ENCODE peak calls at places on chromosomes 6 and 20, in six cellular contexts. J is GM23248, W is heart left ventricle, I is WERI-Rb-1, L is tibial artery, T is transverse colon. Z is an unnamed sample.

GRCh38 chr6:106540907-106541306 is 88.4 kb downstream of the RTN4IP1 start:
- DNase-seq in J (peak; percentile 17), W (no peak), I (no peak), L (no peak), T (no peak), Z (no peak)

GRCh38 chr20:31517373-31517772 is 3.1 kb downstream of the HM13 start:
- DNase-seq in J (peak; percentile 89), W (peak; percentile 38), I (peak; percentile 78), L (peak; percentile 63), T (peak; percentile 40), Z (no peak)

GRCh38 chr6:41474213-41474933 is 71.8 kb upstream of the FOXP4 start:
- DNase-seq in J (no peak), W (no peak), I (no peak), L (no peak), T (no peak), Z (no peak)

GRCh38 chr6:143400258-143401059 is 50.0 kb downstream of the ADAT2 start:
- DNase-seq in J (no peak), W (no peak), I (no peak), L (peak; percentile 47), T (peak; percentile 23), Z (no peak)

GRCh38 chr20:38724603-38725457 is 544 bp downstream of the SLC32A1 start:
- DNase-seq in J (no peak), W (no peak), I (peak; percentile 28), L (no peak), T (no peak), Z (no peak)

GRCh38 chr20:11271319-11271718 is 597.5 kb upstream of the JAG1 start:
- DNase-seq in J (no peak), W (peak; percentile 21), I (peak; percentile 79), L (no peak), T (no peak), Z (no peak)

GRCh38 chr6:81819767-81820166 is 67.3 kb upstream of the TENT5A start:
- DNase-seq in J (no peak), W (no peak), I (no peak), L (no peak), T (no peak), Z (no peak)

GRCh38 chr20:59560588-59561227 is 43.6 kb upstream of the PHACTR3 start:
- DNase-seq in J (peak; percentile 67), W (no peak), I (no peak), L (no peak), T (no peak), Z (no peak)

GRCh38 chr6:18216411-18216810 is 47.9 kb downstream of the DEK start:
- DNase-seq in J (peak; percentile 43), W (no peak), I (no peak), L (no peak), T (no peak), Z (no peak)

GRCh38 chr6:82143041-82143481 is 104.5 kb downstream of the IBTK start:
- DNase-seq in J (peak; percentile 90), W (peak; percentile 50), I (no peak), L (no peak), T (no peak), Z (no peak)

GRCh38 chr6:89828988-89829590 is 591 bp upstream of the CASP8AP2 start:
- DNase-seq in J (peak; percentile 54), W (no peak), I (peak; percentile 15), L (no peak), T (peak; percentile 22), Z (no peak)

GRCh38 chr6:28737750-28738395 is 185.9 kb downstream of the TRIM27 start:
- DNase-seq in J (no peak), W (no peak), I (no peak), L (no peak), T (no peak), Z (no peak)

GRCh38 chr6:35084511-35085203 is 56.5 kb downstream of the TCP11 start:
- DNase-seq in J (no peak), W (no peak), I (no peak), L (peak; percentile 14), T (no peak), Z (no peak)

GRCh38 chr6:118859517-118860064 is 34.4 kb upstream of the ASF1A start:
- DNase-seq in J (no peak), W (no peak), I (no peak), L (no peak), T (no peak), Z (no peak)

GRCh38 chr6:133101790-133102189 is 139.4 kb upstream of the EYA4 start:
- DNase-seq in J (no peak), W (no peak), I (no peak), L (no peak), T (no peak), Z (no peak)

GRCh38 chr6:109315331-109316129 is 66.7 kb downstream of the CD164 start:
- DNase-seq in J (no peak), W (no peak), I (peak; percentile 18), L (no peak), T (no peak), Z (no peak)

GRCh38 chr6:5506149-5506548 is 244.8 kb downstream of the FARS2 start:
- DNase-seq in J (no peak), W (no peak), I (no peak), L (no peak), T (no peak), Z (no peak)
- H3K27ac ChIP-seq in J (no peak overlapping the region), W (no peak overlapping the region), I (no peak overlapping the region), L (no peak overlapping the region), T (no peak overlapping the region), Z (no peak overlapping the region)

GRCh38 chr6:141562801-141563763 is 569.6 kb upstream of the GJE1 start:
- DNase-seq in J (peak; percentile 87), W (peak; percentile 71), I (peak; percentile 31), L (peak; percentile 43), T (peak; percentile 49), Z (no peak)
- H3K4me3 ChIP-seq in J (peak overlapping the region; percentile 52), W (peak overlapping the region; percentile 41), I (no peak overlapping the region), L (peak overlapping the region; percentile 26), T (no peak overlapping the region), Z (peak overlapping the region; percentile 14)

DNA sequence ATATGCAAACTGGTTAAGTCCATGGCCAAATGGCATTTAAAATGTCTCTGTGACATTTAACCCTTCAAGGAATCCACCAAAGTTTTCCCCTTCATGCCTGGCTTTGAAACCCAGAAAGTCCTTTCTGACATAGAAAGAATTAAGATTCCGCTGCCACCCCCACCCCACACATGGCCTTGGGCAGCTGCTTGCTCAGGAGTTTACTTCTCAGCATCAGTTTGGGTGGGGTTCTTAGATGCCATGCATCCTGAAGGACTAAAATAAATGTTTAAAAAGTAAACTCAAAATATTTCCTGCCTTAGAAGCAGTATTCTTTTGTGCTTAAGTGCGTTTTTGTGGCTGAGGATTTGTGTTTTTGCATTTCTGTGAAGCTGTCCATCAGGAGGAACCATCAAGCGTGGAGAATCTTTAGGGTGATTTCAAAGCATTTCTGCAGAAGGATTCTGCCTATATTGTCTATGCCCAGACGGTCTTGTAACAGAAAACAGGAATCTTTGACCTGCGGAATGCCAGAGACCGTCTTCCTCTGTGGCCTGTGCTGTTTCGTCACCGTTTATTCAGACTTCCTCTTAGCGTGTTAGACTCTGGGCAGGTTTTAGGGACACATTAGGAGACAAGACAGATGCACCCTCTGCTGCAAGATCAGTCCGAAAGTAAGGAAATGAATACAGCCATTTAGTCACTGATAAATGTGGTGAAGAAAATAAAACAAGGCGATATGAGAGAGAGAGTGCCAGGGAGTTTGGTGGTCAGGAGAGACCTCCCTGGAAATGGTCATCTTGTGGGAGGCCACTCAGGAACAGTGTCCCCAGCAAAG is 6.2 kb downstream of the DUSP22 start:
- DNase-seq in J (no peak), W (no peak), I (no peak), L (peak; percentile 56), T (no peak), Z (no peak)
- H3K9me3 ChIP-seq in J (no peaks in the 10 kb centered on the region), W (no peaks in the 10 kb centered on the region), I (no peaks in the 10 kb centered on the region), L (no peaks in the 10 kb centered on the region), T (no peaks in the 10 kb centered on the region), Z (no peaks in the 10 kb centered on the region)

GRCh38 chr20:5731753-5732366 is 18.3 kb upstream of the SHLD1 start:
- DNase-seq in J (no peak), W (peak; percentile 41), I (no peak), L (no peak), T (no peak), Z (no peak)

GRCh38 chr20:5729348-5729747 is 20.9 kb upstream of the SHLD1 start:
- DNase-seq in J (no peak), W (no peak), I (no peak), L (no peak), T (no peak), Z (no peak)

GRCh38 chr20:5727018-5727515 is 23.1 kb upstream of the SHLD1 start:
- DNase-seq in J (no peak), W (no peak), I (no peak), L (no peak), T (no peak), Z (no peak)

GRCh38 chr20:5734559-5735137 is 15.6 kb upstream of the SHLD1 start:
- DNase-seq in J (no peak), W (no peak), I (no peak), L (no peak), T (no peak), Z (no peak)

GRCh38 chr20:5730131-5730530 is 20.1 kb upstream of the SHLD1 start:
- DNase-seq in J (no peak), W (no peak), I (no peak), L (no peak), T (no peak), Z (no peak)
- H3K27ac ChIP-seq in J (no peak overlapping the region), W (no peak overlapping the region), I (no peak overlapping the region), L (no peak overlapping the region), T (no peak overlapping the region), Z (no peak overlapping the region)

GRCh38 chr6:55319961-55320690 is 7.1 kb upstream of the GFRAL start:
- DNase-seq in J (no peak), W (no peak), I (no peak), L (no peak), T (no peak), Z (no peak)

DNA sequence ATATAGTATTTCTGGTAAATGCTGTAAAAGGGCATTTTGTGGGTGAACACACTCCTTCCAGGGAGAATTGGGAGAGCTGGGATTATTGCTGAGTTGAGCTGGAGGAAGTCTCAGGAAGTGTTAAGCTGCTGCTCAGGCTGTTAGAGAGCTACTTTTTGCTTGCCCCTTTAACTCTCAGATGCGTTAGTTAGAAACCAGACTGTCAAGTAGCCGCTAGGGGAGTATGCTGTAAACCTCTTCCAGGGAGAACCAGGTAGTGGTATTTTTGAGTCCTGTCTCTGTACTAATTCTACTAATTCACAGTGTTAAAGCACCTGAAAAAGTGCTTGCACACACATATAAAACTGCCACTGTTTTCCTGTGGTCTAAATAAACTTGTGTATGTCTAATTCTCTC is 6.6 kb upstream of the GFRAL start:
- DNase-seq in J (no peak), W (no peak), I (no peak), L (no peak), T (no peak), Z (no peak)
- H3K4me3 ChIP-seq in J (no peak overlapping the region), W (no peak overlapping the region), I (no peak overlapping the region), L (no peak overlapping the region), T (no peak overlapping the region), Z (no peak overlapping the region)

Z was measured in left lung.